ENCODE peak calls at places on chromosome 13, in nine cellular contexts. X is cardiac muscle cell, K is left ventricle myocardium inferior, L is mucosa of descending colon, H is ovary, Y is heart right ventricle, R is IMR-90, E is fibroblast of pulmonary artery, N is kidney. B is an unnamed sample.

GRCh38 chr13:74132768-74133656 is 1.2 kb downstream of the KLF12 start:
- DNase-seq in X (peak), R (peak), E (peak), K (peak), Y (peak), N (peak), L (peak), H (peak), B (peak)

GRCh38 chr13:76980075-76980718 is 11.7 kb upstream of the CLN5 start:
- DNase-seq in E (peak), Y (peak), H (peak), K (peak), L (peak), N (peak), R (peak), X (peak), B (peak)

GRCh38 chr13:39565036-39565949 is 37.7 kb downstream of the LHFPL6 start:
- DNase-seq in H (no peak), Y (no peak), K (no peak), R (peak), X (no peak), L (no peak), E (peak), N (no peak), B (peak)

GRCh38 chr13:32347651-32348050 is 32.3 kb downstream of the BRCA2 start:
- DNase-seq in N (no peak), L (no peak), X (no peak), K (no peak), E (no peak), Y (no peak), H (no peak), R (no peak), B (no peak)

GRCh38 chr13:19782049-19782726 is 557 bp downstream of the PSPC1 start:
- DNase-seq in E (peak), L (peak), X (peak), Y (peak), N (peak), R (peak), K (peak), H (peak), B (peak)

GRCh38 chr13:52651880-52652169 is 811 bp upstream of the SUGT1 start:
- DNase-seq in X (no peak), L (no peak), K (no peak), E (no peak), H (no peak), R (no peak), N (no peak), Y (no peak), B (no peak)

GRCh38 chr13:51839711-51840110 is 5.3 kb downstream of the TMEM272 start:
- DNase-seq in L (no peak), R (no peak), X (no peak), E (no peak), H (no peak), N (no peak), Y (no peak), K (no peak), B (no peak)

GRCh38 chr13:65095697-65096096 is 2134.4 kb downstream of the PCDH9 start:
- DNase-seq in H (no peak), N (no peak), Y (no peak), L (no peak), K (no peak), E (no peak), R (no peak), X (no peak), B (no peak)

GRCh38 chr13:28753208-28753892 is 34.6 kb upstream of the SLC46A3 start:
- DNase-seq in Y (peak), L (no peak), X (peak), E (peak), K (peak), N (no peak), R (peak), H (no peak), B (peak)

GRCh38 chr13:104571161-104571889 is 1505.1 kb upstream of the SLC10A2 start:
- DNase-seq in L (no peak), X (peak), H (no peak), R (peak), Y (peak), N (no peak), K (no peak), E (peak), B (peak)

GRCh38 chr13:110820311-110820710 is 94.6 kb downstream of the ANKRD10 start:
- DNase-seq in L (no peak), H (no peak), Y (no peak), X (no peak), K (no peak), N (no peak), R (no peak), E (no peak), B (no peak)

GRCh38 chr13:79987323-79987722 is 353.6 kb downstream of the SPRY2 start:
- DNase-seq in H (no peak), K (no peak), N (no peak), X (no peak), L (no peak), E (no peak), R (peak), Y (no peak), B (no peak)

GRCh38 chr13:67008075-67008668 is 222.0 kb downstream of the PCDH9 start:
- DNase-seq in L (no peak), X (no peak), K (no peak), Y (no peak), N (no peak), E (no peak), R (no peak), H (no peak), B (no peak)

GRCh38 chr13:93411281-93411680 is 184.7 kb downstream of the GPC6 start:
- DNase-seq in N (no peak), K (no peak), Y (no peak), L (no peak), R (no peak), X (peak), H (no peak), E (peak), B (no peak)

GRCh38 chr13:43388282-43389034 is 365.1 kb downstream of the DNAJC15 start:
- DNase-seq in K (no peak), R (no peak), E (no peak), X (no peak), Y (no peak), N (no peak), L (no peak), H (no peak), B (no peak)

GRCh38 chr13:45047394-45048328 is 58.3 kb downstream of the GPALPP1 start:
- DNase-seq in E (peak), L (peak), N (peak), H (peak), X (peak), Y (peak), R (peak), K (peak), B (peak)

GRCh38 chr13:110876592-110876991 is 38.3 kb downstream of the ANKRD10 start:
- DNase-seq in R (no peak), L (no peak), N (no peak), Y (no peak), X (no peak), E (no peak), K (no peak), H (no peak), B (no peak)

GRCh38 chr13:113493315-113493951 is 2.9 kb upstream of the DCUN1D2 start:
- DNase-seq in Y (no peak), R (peak), N (no peak), E (peak), H (no peak), K (no peak), X (no peak), L (no peak), B (peak)

GRCh38 chr13:113497217-113497616 is 6.7 kb upstream of the DCUN1D2 start:
- DNase-seq in X (no peak), N (no peak), L (no peak), K (no peak), E (no peak), Y (no peak), R (peak), H (no peak), B (no peak)

GRCh38 chr13:113491982-113492381 is 1.5 kb upstream of the DCUN1D2 start:
- DNase-seq in H (no peak), L (no peak), X (no peak), Y (no peak), R (no peak), E (no peak), N (no peak), K (no peak), B (no peak)

GRCh38 chr13:113491418-113491883 is 940 bp upstream of the DCUN1D2 start:
- DNase-seq in E (no peak), R (peak), L (peak), H (peak), X (peak), N (peak), Y (peak), K (peak), B (peak)

GRCh38 chr13:113495494-113496251 is 5.2 kb upstream of the DCUN1D2 start:
- DNase-seq in K (no peak), E (no peak), Y (no peak), R (peak), H (no peak), N (no peak), L (no peak), X (peak), B (peak)
- TF ChIP-seq CTCF in K (no peak), E (no peak), Y (no peak), R (no peak), H (no peak), N (no peak), L (no peak), X (no peak), B (no peak)

DNA sequence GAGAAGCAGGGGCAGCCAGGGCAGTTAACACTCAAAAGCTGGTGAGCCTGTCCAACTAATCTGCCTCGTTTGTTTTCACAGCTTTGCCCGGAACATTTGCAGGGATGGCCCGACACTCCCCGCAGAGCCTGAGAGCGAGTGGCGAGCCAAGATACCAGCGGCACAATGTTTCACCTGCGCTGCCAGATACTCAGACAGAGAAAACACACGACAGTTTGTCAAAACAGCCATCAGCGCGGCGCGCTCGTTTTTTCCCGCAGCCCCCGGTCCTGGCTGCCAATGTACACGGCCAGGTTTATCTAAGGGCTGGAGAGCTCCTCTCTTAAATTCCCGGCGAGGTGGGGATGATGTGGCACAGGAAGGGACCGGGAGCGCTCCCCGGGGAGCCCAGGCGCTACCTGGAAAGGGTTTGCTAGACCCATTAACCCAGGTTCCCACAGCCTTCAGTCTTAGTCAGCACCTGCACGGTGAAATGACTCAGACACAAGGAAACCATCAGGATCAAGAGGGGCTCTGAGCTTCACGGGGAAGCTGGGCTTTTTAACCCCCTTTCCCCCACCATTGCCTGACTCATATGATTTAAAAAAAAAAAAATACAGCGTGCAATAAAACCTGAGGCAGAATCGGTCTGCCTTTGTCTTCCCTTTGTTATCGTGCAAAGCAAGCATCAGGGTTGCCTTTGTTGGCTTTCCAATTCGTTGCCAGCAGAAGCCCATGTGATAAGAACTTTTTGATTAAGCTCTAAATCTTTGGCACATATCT is 186.2 kb downstream of the EFNB2 start:
- DNase-seq in X (peak), E (no peak), N (no peak), Y (peak), H (no peak), K (peak), L (peak), R (peak), B (peak)
- H3K4me3 ChIP-seq in X (peak), E (peak), N (no peak), Y (peak), H (peak), K (peak), L (no peak), R (peak), B (peak)

DNA sequence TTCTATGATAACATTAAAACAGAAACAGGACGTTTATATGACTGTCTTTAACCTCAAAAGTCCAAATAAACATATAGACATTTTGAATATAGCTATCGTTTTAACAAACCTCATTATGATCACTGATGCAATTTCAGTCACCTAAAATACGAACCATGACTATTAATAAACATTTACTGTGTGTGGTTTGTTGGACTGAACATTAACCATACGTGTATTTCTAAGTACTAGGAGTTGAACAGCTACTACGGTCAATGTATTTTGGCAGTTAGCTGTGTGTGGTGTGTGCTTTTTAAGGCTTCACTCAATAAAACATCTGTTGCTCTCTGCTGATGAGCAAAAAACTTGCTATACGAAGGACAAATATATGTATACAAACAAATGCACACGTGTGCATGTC is 281.4 kb downstream of the ABCC4 start:
- DNase-seq in L (no peak), X (no peak), R (no peak), Y (no peak), N (no peak), H (no peak), K (no peak), E (no peak), B (no peak)
- TF ChIP-seq CTCF in L (no peak), X (no peak), R (no peak), Y (no peak), N (no peak), H (no peak), K (no peak), E (no peak), B (no peak)

GRCh38 chr13:99893567-99893966 is 78.0 kb downstream of the ZIC5 start:
- DNase-seq in H (no peak), X (no peak), K (no peak), R (no peak), L (no peak), N (no peak), E (no peak), Y (no peak), B (no peak)

GRCh38 chr13:99894835-99895427 is 76.6 kb downstream of the ZIC5 start:
- DNase-seq in E (peak), K (no peak), X (no peak), Y (no peak), R (no peak), H (no peak), L (peak), N (no peak), B (peak)

GRCh38 chr13:99892866-99893504 is 78.6 kb downstream of the ZIC5 start:
- DNase-seq in K (no peak), Y (no peak), R (no peak), L (no peak), X (no peak), E (no peak), N (no peak), H (no peak), B (no peak)

GRCh38 chr13:99895428-99895998 is 76.1 kb downstream of the ZIC5 start:
- DNase-seq in L (peak), R (no peak), X (no peak), Y (no peak), E (peak), K (no peak), N (no peak), H (no peak), B (peak)

GRCh38 chr13:99894105-99894504 is 77.5 kb downstream of the ZIC5 start:
- DNase-seq in N (no peak), R (no peak), K (no peak), H (no peak), X (no peak), L (no peak), Y (no peak), E (no peak), B (no peak)
- H3K4me3 ChIP-seq in N (no peak), R (no peak), K (no peak), H (no peak), X (no peak), L (no peak), Y (no peak), E (no peak), B (no peak)

DNA sequence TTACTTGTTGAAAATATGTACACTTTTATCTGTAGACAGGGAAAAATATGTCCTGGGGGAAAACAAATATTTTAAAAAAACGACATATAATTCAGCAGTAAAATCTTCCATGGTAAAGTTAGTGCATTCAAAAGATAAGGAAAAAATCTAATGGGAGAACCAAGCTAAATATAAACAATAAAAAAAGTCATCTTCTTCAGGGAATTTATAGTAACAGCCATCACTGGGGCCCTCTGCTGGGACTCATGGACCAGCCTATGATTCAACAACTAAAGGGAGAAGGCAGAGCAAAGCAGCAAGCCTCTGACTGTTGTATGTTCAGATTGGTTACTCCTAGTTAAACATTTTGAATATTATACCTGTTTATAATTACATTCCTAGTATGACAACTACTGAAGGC is 93.0 kb downstream of the ITGBL1 start:
- DNase-seq in E (no peak), N (no peak), Y (no peak), L (no peak), X (no peak), H (no peak), K (no peak), R (peak), B (peak)
- TF ChIP-seq CTCF in E (no peak), N (no peak), Y (peak), L (no peak), X (no peak), H (no peak), K (peak), R (peak), B (peak)

GRCh38 chr13:99723847-99724246 is 222.6 kb downstream of the TM9SF2 start:
- DNase-seq in E (no peak), Y (no peak), R (no peak), L (no peak), K (no peak), H (no peak), N (no peak), X (no peak), B (no peak)
- H3K4me3 ChIP-seq in E (no peak), Y (no peak), R (no peak), L (no peak), K (no peak), H (no peak), N (no peak), X (no peak), B (no peak)

GRCh38 chr13:91158015-91158390 is 189.5 kb upstream of the MIR17HG start:
- DNase-seq in H (no peak), R (no peak), E (peak), Y (no peak), N (no peak), L (no peak), K (no peak), X (no peak), B (no peak)
- TF ChIP-seq CTCF in H (no peak), R (no peak), E (no peak), Y (peak), N (peak), L (no peak), K (no peak), X (no peak), B (peak)